ENCODE peak calls at places on chromosomes 7 and 10, in five cellular contexts. M, R, C, G and K are unnamed samples.

GRCh38 chr7:99368750-99369389 is 5.7 kb upstream of the ARPC1B start:
- DNase-seq in C (no peak), G (no peak), M (no peak), R (no peak), K (no peak)

GRCh38 chr7:103011650-103012049 is 62.9 kb downstream of the FBXL13 start:
- DNase-seq in R (no peak), G (peak; percentile 46), C (no peak), M (no peak), K (no peak)

GRCh38 chr7:134936893-134937520 is 49.3 kb upstream of the AGBL3 start:
- DNase-seq in G (no peak), R (no peak), C (no peak), M (no peak), K (no peak)

GRCh38 chr10:50325449-50326188 is 74.3 kb upstream of the ASAH2 start:
- DNase-seq in G (peak; percentile 98), M (peak; percentile 87), C (peak; percentile 42), R (no peak), K (no peak)

GRCh38 chr10:43035785-43036184 is 41.1 kb upstream of the RET start:
- DNase-seq in M (no peak), R (no peak), C (no peak), G (no peak), K (no peak)

GRCh38 chr10:110404374-110404773 is 93.3 kb upstream of the DUSP5 start:
- DNase-seq in R (no peak), C (no peak), M (no peak), G (no peak), K (no peak)

GRCh38 chr10:100969175-100970075 is at the start of gene SEMA4G:
- DNase-seq in C (peak; percentile 74), M (peak; percentile 90), R (peak; percentile 94), G (peak; percentile 12), K (no peak)

GRCh38 chr10:66837990-66838389 is 87.8 kb upstream of the LRRTM3 start:
- DNase-seq in M (no peak), R (no peak), G (peak; percentile 61), C (no peak), K (no peak)

GRCh38 chr10:7856685-7857084 is 38.4 kb downstream of the TAF3 start:
- DNase-seq in C (no peak), G (peak; percentile 4), M (no peak), R (no peak), K (no peak)

GRCh38 chr7:55657654-55658053 is 85.4 kb upstream of the VOPP1 start:
- DNase-seq in M (no peak), R (peak; percentile 75), G (no peak), C (no peak), K (no peak)

GRCh38 chr7:111138196-111138569 is 47.3 kb downstream of the LRRN3 start:
- DNase-seq in M (no peak), C (peak; percentile 20), R (no peak), G (peak; percentile 57), K (no peak)

GRCh38 chr10:25017247-25017590 is 807 bp downstream of the THNSL1 start:
- DNase-seq in G (peak; percentile 13), R (no peak), C (peak; percentile 20), M (no peak), K (no peak)

GRCh38 chr7:90938371-90938770 is 325.9 kb upstream of the FZD1 start:
- DNase-seq in M (no peak), G (peak; percentile 41), C (no peak), R (no peak), K (no peak)

GRCh38 chr10:22251751-22252285 is 34.0 kb upstream of the EBLN1 start:
- DNase-seq in R (peak; percentile 74), G (no peak), C (peak; percentile 73), M (peak; percentile 90), K (no peak)

GRCh38 chr7:137328389-137329120 is 15.0 kb downstream of the PTN start:
- DNase-seq in R (no peak), C (no peak), G (peak; percentile 53), M (no peak), K (no peak)

GRCh38 chr7:155300641-155301452 is 3.2 kb downstream of the INSIG1 start:
- DNase-seq in G (no peak), M (no peak), C (no peak), R (no peak), K (no peak)

GRCh38 chr7:100119701-100120517 is 475 bp downstream of the CNPY4 start:
- DNase-seq in R (peak; percentile 90), M (peak; percentile 95), C (peak; percentile 79), G (peak; percentile 58), K (no peak)

GRCh38 chr7:148296994-148297644 is 293.4 kb upstream of the C7orf33 start:
- DNase-seq in G (no peak), R (no peak), M (no peak), C (no peak), K (no peak)

GRCh38 chr7:141511370-141512335 is 39.6 kb upstream of the AGK start:
- DNase-seq in C (no peak), R (peak; percentile 80), M (no peak), G (no peak), K (no peak)

GRCh38 chr10:44237364-44238034 is 147.4 kb downstream of the CXCL12 start:
- DNase-seq in M (no peak), R (no peak), C (no peak), G (no peak), K (no peak)

GRCh38 chr7:1846331-1847065 is 176.4 kb downstream of the ELFN1 start:
- DNase-seq in M (peak; percentile 78), G (no peak), C (no peak), R (peak; percentile 74), K (no peak)

GRCh38 chr10:49750546-49750945 is 11.6 kb downstream of the OGDHL start:
- DNase-seq in C (peak; percentile 13), G (no peak), R (peak; percentile 22), M (peak; percentile 75), K (no peak)

GRCh38 chr7:116426428-116427156 is 72.9 kb upstream of the CAV2 start:
- DNase-seq in M (no peak), R (no peak), C (no peak), G (peak; percentile 89), K (no peak)

GRCh38 chr10:93947055-93947454 is 46.7 kb upstream of the PLCE1 start:
- DNase-seq in G (peak; percentile 86), C (no peak), R (no peak), M (no peak), K (no peak)

GRCh38 chr10:24448351-24449009 is 239.5 kb downstream of the KIAA1217 start:
- DNase-seq in M (no peak), R (no peak), C (no peak), G (peak; percentile 71), K (no peak)

GRCh38 chr7:150465414-150465813 is 15.0 kb downstream of the GIMAP8 start:
- DNase-seq in M (no peak), C (no peak), R (no peak), G (no peak), K (no peak)

GRCh38 chr10:107540981-107541380 is 376.5 kb upstream of the SORCS1 start:
- DNase-seq in R (no peak), M (no peak), G (no peak), C (no peak), K (no peak)

GRCh38 chr7:150451097-150451793 is 815 bp downstream of the GIMAP8 start:
- DNase-seq in C (peak; percentile 54), M (no peak), R (peak; percentile 36), G (no peak), K (no peak)

GRCh38 chr7:95531605-95532004 is 45.9 kb downstream of the ASB4 start:
- DNase-seq in C (no peak), G (no peak), M (no peak), R (no peak), K (no peak)
- TF ChIP-seq CTCF in C (no peak), G (no peak), M (no peak), R (peak; percentile 19), K (no peak)

DNA sequence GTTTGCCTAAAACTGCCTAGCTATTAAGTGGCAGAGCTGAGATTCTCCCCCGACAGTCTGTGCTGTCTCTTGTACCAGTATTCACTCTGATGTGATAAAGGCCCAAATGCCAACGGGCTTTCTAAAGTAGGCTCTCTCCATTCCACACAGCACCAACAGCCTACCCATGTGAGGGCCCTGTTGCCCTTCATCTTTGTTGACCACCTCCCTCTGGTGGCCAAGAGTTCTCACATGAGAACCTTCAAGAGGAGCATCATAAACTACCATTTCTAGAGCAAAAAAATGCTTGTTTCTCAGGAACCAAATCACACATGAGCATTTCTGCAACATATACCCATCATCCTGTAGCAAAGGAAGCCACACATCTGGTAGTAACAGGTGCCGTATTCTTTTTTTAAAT is 185.8 kb downstream of the GRM8 start:
- DNase-seq in C (no peak), M (no peak), G (no peak), R (peak; percentile 72), K (no peak)
- TF ChIP-seq CTCF in C (peak; percentile 4), M (no peak), G (no peak), R (peak; percentile 82), K (no peak)

DNA sequence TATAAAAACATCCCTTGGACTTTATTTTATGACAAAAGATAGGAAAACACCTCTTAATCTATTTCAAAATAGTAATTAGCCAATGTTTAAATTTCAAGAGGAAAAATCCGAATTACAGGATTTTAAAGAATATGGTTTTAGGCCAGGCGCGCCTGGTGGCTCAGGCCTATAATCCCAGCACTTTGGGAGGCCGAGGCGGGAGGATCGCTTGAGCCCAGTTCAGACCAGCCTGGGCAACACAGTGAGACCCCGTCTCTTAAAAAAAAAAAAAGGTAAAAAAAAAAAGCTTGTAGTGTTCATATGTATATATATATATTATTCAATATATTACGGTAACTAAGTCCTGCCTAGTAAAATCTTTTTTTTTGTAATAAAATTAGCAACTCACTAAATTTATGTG is 1.4 kb downstream of the BNIP3 start:
- DNase-seq in R (no peak), G (no peak), M (no peak), C (no peak), K (no peak)
- TF ChIP-seq CTCF in R (no peak), G (no peak), M (no peak), C (no peak), K (no peak)

GRCh38 chr7:128353189-128353588 is 8.3 kb downstream of the PRRT4 start:
- DNase-seq in M (no peak), R (no peak), G (no peak), C (no peak), K (no peak)

GRCh38 chr7:128351296-128352123 is 7.8 kb upstream of the RBM28 start:
- DNase-seq in R (peak; percentile 71), G (no peak), C (no peak), M (no peak), K (no peak)

GRCh38 chr7:128350708-128351295 is 7.1 kb upstream of the RBM28 start:
- DNase-seq in R (no peak), M (no peak), C (no peak), G (no peak), K (no peak)

GRCh38 chr7:128352636-128353035 is 8.9 kb downstream of the PRRT4 start:
- DNase-seq in M (no peak), C (no peak), G (no peak), R (no peak), K (no peak)

GRCh38 chr7:128352138-128352537 is 8.4 kb upstream of the RBM28 start:
- DNase-seq in G (peak; percentile 10), M (no peak), R (peak; percentile 96), C (no peak), K (no peak)
- TF ChIP-seq CTCF in G (peak; percentile 48), M (no peak), R (peak; percentile 80), C (no peak), K (peak; percentile 27)

GRCh38 chr7:86158111-86158510 is 485.6 kb upstream of the GRM3 start:
- DNase-seq in M (no peak), G (no peak), R (no peak), C (no peak), K (no peak)

GRCh38 chr7:86149266-86149665 is 494.4 kb upstream of the GRM3 start:
- DNase-seq in C (no peak), M (no peak), R (no peak), G (no peak), K (no peak)

GRCh38 chr7:86148501-86148900 is 495.2 kb upstream of the GRM3 start:
- DNase-seq in C (no peak), M (no peak), R (no peak), G (no peak), K (no peak)

GRCh38 chr7:86152926-86153325 is 490.8 kb upstream of the GRM3 start:
- DNase-seq in G (no peak), R (no peak), M (no peak), C (no peak), K (no peak)
- TF ChIP-seq CTCF in G (no peak), R (no peak), M (no peak), C (no peak), K (no peak)